ENCODE peak calls at places on chromosomes 1 and 21, in five cellular contexts. J is activated CD8-positive, alpha-beta T cell treated with anti-CD3 and anti-CD28 coated beads for 36 hours; U is fibroblast of pulmonary artery; R is ovary; O is upper lobe of right lung. M is an unnamed sample.

GRCh38 chr1:241592273-241592958 is 47.8 kb downstream of the CHML start:
- DNase-seq in J (no peak), U (no peak), R (no peak), O (no peak), M (peak)

GRCh38 chr1:6869002-6869380 is 83.7 kb downstream of the CAMTA1 start:
- DNase-seq in J (no peak), U (no peak), R (no peak), O (no peak), M (no peak)

GRCh38 chr1:207853372-207853757 is 57.6 kb downstream of the CD34 start:
- DNase-seq in J (no peak), U (no peak), R (no peak), O (no peak), M (no peak)

GRCh38 chr1:26019641-26020315 is 1.8 kb upstream of the EXTL1 start:
- DNase-seq in J (peak), U (no peak), R (no peak), O (no peak), M (no peak)

GRCh38 chr1:110173466-110174117 is 23.3 kb downstream of the SLC6A17 start:
- DNase-seq in J (no peak), U (no peak), R (no peak), O (no peak), M (no peak)

GRCh38 chr1:222657899-222658298 is 40.0 kb downstream of the MIA3 start:
- DNase-seq in J (no peak), U (no peak), R (no peak), O (no peak), M (no peak)

GRCh38 chr1:108531429-108531828 is 28.5 kb upstream of the EEIG2 start:
- DNase-seq in J (no peak), U (no peak), R (no peak), O (no peak), M (no peak)

GRCh38 chr1:12152106-12152891 is 14.5 kb upstream of the TNFRSF1B start:
- DNase-seq in J (peak), U (no peak), R (no peak), O (no peak), M (no peak)

GRCh38 chr1:60922304-60922703 is 160.1 kb upstream of the NFIA start:
- DNase-seq in J (no peak), U (no peak), R (no peak), O (no peak), M (no peak)

GRCh38 chr1:170175477-170175876 is 29.7 kb downstream of the NTMT2 start:
- DNase-seq in J (no peak), U (no peak), R (no peak), O (no peak), M (no peak)

GRCh38 chr1:70075751-70076150 is 129.6 kb downstream of the LRRC40 start:
- DNase-seq in J (no peak), U (no peak), R (no peak), O (no peak), M (no peak)

GRCh38 chr1:205739348-205740160 is 10.4 kb downstream of the NUCKS1 start:
- DNase-seq in J (no peak), U (peak), R (no peak), O (no peak), M (peak)

GRCh38 chr21:31132574-31133242 is 94.4 kb upstream of the KRTAP19-8 start:
- DNase-seq in J (peak), U (peak), R (no peak), O (no peak), M (no peak)

GRCh38 chr1:61436491-61437120 is 288.3 kb downstream of the TM2D1 start:
- DNase-seq in J (no peak), U (peak), R (no peak), O (no peak), M (peak)

GRCh38 chr1:54986025-54986424 is 5.6 kb downstream of the TMEM61 start:
- DNase-seq in J (no peak), U (no peak), R (peak), O (no peak), M (no peak)

GRCh38 chr1:109444376-109444775 is 18.1 kb upstream of the PSMA5 start:
- DNase-seq in J (no peak), U (no peak), R (no peak), O (no peak), M (peak)

GRCh38 chr1:112177314-112177713 is 187.8 kb upstream of the KCND3 start:
- DNase-seq in J (no peak), U (no peak), R (no peak), O (no peak), M (no peak)

GRCh38 chr1:117690230-117690629 is 84.4 kb downstream of the TENT5C start:
- DNase-seq in J (no peak), U (no peak), R (no peak), O (no peak), M (no peak)

GRCh38 chr1:85572574-85572973 is 8.0 kb upstream of the CCN1 start:
- DNase-seq in J (no peak), U (no peak), R (no peak), O (no peak), M (peak)
- TF ChIP-seq CTCF in J (no peak), U (no peak), R (no peak), O (no peak), M (no peak)

GRCh38 chr1:115134850-115135484 is 45.7 kb upstream of the TSPAN2 start:
- DNase-seq in J (no peak), U (peak), R (no peak), O (no peak), M (peak)
- TF ChIP-seq CTCF in J (no peak), U (no peak), R (no peak), O (no peak), M (peak)

GRCh38 chr1:3441449-3441848 is 13.0 kb upstream of the ARHGEF16 start:
- DNase-seq in J (no peak), U (no peak), R (no peak), O (no peak), M (no peak)

GRCh38 chr1:3441880-3442279 is 12.6 kb upstream of the ARHGEF16 start:
- DNase-seq in J (no peak), U (no peak), R (no peak), O (no peak), M (no peak)

GRCh38 chr1:3442331-3442730 is 12.1 kb upstream of the ARHGEF16 start:
- DNase-seq in J (no peak), U (no peak), R (no peak), O (no peak), M (no peak)

GRCh38 chr1:3440282-3440681 is 14.2 kb upstream of the ARHGEF16 start:
- DNase-seq in J (no peak), U (no peak), R (no peak), O (no peak), M (no peak)

DNA sequence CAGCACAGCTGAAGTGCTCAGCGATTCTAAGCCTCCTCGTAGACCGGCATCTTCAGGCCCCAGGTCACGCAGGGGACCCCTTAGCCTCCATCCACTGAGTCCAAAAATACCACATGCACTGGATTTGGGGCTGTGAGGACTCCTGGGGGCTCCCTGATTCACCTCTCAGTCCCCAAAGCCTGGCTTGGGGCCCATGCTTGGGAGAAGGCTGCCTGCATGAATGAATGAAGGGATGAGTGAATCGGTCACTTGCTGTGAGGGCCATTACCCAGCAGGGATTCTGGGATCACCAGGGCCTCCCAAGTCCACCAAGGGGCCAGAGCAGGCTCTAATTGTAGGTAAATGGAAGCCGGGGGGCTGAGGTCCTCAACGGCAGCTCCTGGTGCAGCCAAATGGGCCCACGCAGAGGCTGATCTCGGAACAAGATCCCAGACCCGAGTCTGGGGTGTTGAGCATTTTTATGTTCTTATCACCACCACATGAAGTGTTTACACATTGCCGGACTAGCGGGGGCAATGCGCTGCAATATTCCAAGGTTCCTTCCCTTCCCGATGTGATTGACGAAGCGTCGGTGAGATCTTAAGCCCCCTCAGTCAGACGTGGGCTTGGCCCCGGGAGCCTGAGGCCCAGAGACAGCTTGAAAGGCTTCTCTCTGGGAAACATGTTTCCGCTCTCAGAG is 13.6 kb upstream of the ARHGEF16 start:
- DNase-seq in J (no peak), U (no peak), R (no peak), O (no peak), M (no peak)
- TF ChIP-seq CTCF in J (no peak), U (no peak), R (no peak), O (no peak), M (no peak)

GRCh38 chr21:38986460-38987395 is 181.0 kb downstream of the ETS2 start:
- DNase-seq in J (no peak), U (no peak), R (no peak), O (no peak), M (no peak)

GRCh38 chr21:38985423-38986378 is 180.0 kb downstream of the ETS2 start:
- DNase-seq in J (peak), U (peak), R (peak), O (peak), M (peak)

GRCh38 chr21:38983560-38983959 is 177.8 kb downstream of the ETS2 start:
- DNase-seq in J (no peak), U (no peak), R (no peak), O (no peak), M (no peak)

GRCh38 chr21:38984568-38984967 is 178.8 kb downstream of the ETS2 start:
- DNase-seq in J (peak), U (no peak), R (no peak), O (no peak), M (no peak)

DNA sequence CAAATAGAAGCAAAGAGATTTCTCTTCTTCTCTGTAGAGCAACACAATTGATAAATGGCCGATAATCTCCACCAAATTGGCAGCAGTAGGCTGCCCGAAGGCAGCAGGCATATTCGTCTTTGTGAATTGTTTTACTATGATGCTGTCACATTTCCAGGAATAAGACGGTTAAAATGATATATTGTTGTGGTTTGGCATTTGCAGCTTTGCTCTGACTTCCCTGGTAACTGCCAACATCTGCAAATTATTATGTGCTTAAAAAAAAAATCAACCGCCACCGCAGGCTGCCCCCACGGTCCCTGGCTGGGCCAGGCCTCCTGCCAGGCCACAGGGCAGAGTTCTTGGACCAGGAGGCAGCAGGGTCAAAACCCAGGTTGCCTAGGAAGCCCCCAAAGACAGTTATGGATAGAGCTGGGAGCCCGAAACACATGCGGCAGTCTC is 179.3 kb downstream of the ETS2 start:
- DNase-seq in J (peak), U (peak), R (peak), O (no peak), M (no peak)
- TF ChIP-seq CTCF in J (no peak), U (no peak), R (no peak), O (no peak), M (no peak)

M was measured in bronchial epithelial cell.